ENCODE peak calls at places on chromosomes 4 and X, in four cellular contexts. D is fibroblast of lung, X is endothelial cell of umbilical vein, I is transverse colon. O is an unnamed sample.

GRCh38 chrX:119477812-119478232 is 9.6 kb downstream of the SLC25A5 start:
- DNase-seq in D (peak), X (no peak), I (peak), O (no peak)

GRCh38 chrX:13000311-13000811 is 25.5 kb downstream of the TMSB4X start:
- DNase-seq in D (no peak), X (no peak), I (no peak), O (no peak)

GRCh38 chr4:124980276-124980752 is 267.8 kb upstream of the ANKRD50 start:
- DNase-seq in D (peak), X (no peak), I (no peak), O (no peak)

GRCh38 chr4:158255727-158256324 is 45.5 kb downstream of the TMEM144 start:
- DNase-seq in D (peak), X (peak), I (no peak), O (no peak)

GRCh38 chr4:48909697-48910096 is 3.1 kb upstream of the OCIAD2 start:
- DNase-seq in D (peak), X (peak), I (peak), O (peak)

GRCh38 chr4:92299152-92299551 is 4.6 kb upstream of the GRID2 start:
- DNase-seq in D (peak), X (no peak), I (no peak), O (no peak)

GRCh38 chrX:42017971-42018370 is 94.6 kb upstream of the CASK start:
- DNase-seq in D (peak), X (no peak), I (no peak), O (no peak)

GRCh38 chr4:15025693-15026092 is 23.4 kb downstream of the CPEB2 start:
- DNase-seq in D (no peak), X (no peak), I (no peak), O (no peak)

GRCh38 chr4:18021470-18021719 is 160 bp downstream of the LCORL start:
- DNase-seq in D (peak), X (no peak), I (no peak), O (no peak)

GRCh38 chr4:5043579-5043978 is 7.7 kb upstream of the STK32B start:
- DNase-seq in D (no peak), X (no peak), I (no peak), O (no peak)

GRCh38 chr4:89397464-89397863 is 89.9 kb upstream of the GPRIN3 start:
- DNase-seq in D (peak), X (peak), I (no peak), O (no peak)

GRCh38 chr4:76758290-76758882 is 139.6 kb downstream of the SOWAHB start:
- DNase-seq in D (peak), X (peak), I (no peak), O (no peak)

GRCh38 chrX:150460781-150461180 is 97.7 kb downstream of the MAMLD1 start:
- DNase-seq in D (no peak), X (no peak), I (no peak), O (no peak)

GRCh38 chr4:101708640-101709039 is 81.9 kb upstream of the BANK1 start:
- DNase-seq in D (no peak), X (no peak), I (no peak), O (no peak)

GRCh38 chr4:27087306-27088045 is 226.8 kb downstream of the STIM2 start:
- DNase-seq in D (no peak), X (no peak), I (no peak), O (no peak)

GRCh38 chrX:84186603-84187358 is 1.2 kb downstream of the RPS6KA6 start:
- DNase-seq in D (peak), X (peak), I (peak), O (peak)

GRCh38 chr4:88244821-88245579 is 39.4 kb downstream of the PPM1K start:
- DNase-seq in D (no peak), X (no peak), I (peak), O (no peak)

GRCh38 chr4:2867758-2868491 is 24.3 kb downstream of the ADD1 start:
- DNase-seq in D (peak), X (peak), I (no peak), O (no peak)

GRCh38 chrX:39814391-39814790 is 283.4 kb downstream of the BCOR start:
- DNase-seq in D (no peak), X (peak), I (peak), O (no peak)

GRCh38 chr4:168881754-168882153 is 128.3 kb downstream of the CBR4 start:
- DNase-seq in D (no peak), X (no peak), I (no peak), O (no peak)

GRCh38 chr4:169164669-169165415 is 105.9 kb downstream of the SH3RF1 start:
- DNase-seq in D (peak), X (no peak), I (no peak), O (no peak)

GRCh38 chr4:184959309-184959708 is 59.0 kb upstream of the HELT start:
- DNase-seq in D (no peak), X (no peak), I (no peak), O (no peak)

GRCh38 chr4:85807247-85807915 is 332.4 kb downstream of the ARHGAP24 start:
- DNase-seq in D (peak), X (peak), I (no peak), O (no peak)

GRCh38 chr4:24103434-24104168 is 213.8 kb upstream of the PPARGC1A start:
- DNase-seq in D (peak), X (no peak), I (no peak), O (no peak)

GRCh38 chrX:13398073-13398823 is 78.4 kb upstream of the ATXN3L start:
- DNase-seq in D (peak), X (peak), I (peak), O (peak)

GRCh38 chr4:111698361-111698760 is 446.9 kb upstream of the FAM241A start:
- DNase-seq in D (no peak), X (no peak), I (no peak), O (no peak)

GRCh38 chr4:40617903-40618302 is 11.8 kb downstream of the RBM47 start:
- DNase-seq in D (no peak), X (no peak), I (no peak), O (no peak)

GRCh38 chrX:153703036-153703370 is 15.3 kb downstream of the SLC6A8 start:
- DNase-seq in D (peak), X (no peak), I (peak), O (peak)

GRCh38 chr4:109044446-109044845 is 258.0 kb downstream of the COL25A1 start:
- DNase-seq in D (no peak), X (no peak), I (no peak), O (no peak)

GRCh38 chr4:109043286-109043685 is 259.2 kb downstream of the COL25A1 start:
- DNase-seq in D (no peak), X (no peak), I (no peak), O (no peak)

GRCh38 chr4:109051054-109051453 is 251.4 kb downstream of the COL25A1 start:
- DNase-seq in D (no peak), X (no peak), I (no peak), O (no peak)

GRCh38 chr4:109049926-109050325 is 252.5 kb downstream of the COL25A1 start:
- DNase-seq in D (no peak), X (no peak), I (no peak), O (no peak)

GRCh38 chr4:109046549-109047171 is 255.8 kb downstream of the COL25A1 start:
- DNase-seq in D (peak), X (peak), I (no peak), O (no peak)
- H3K4me3 ChIP-seq in D (peak), X (no peak), I (no peak), O (peak)

GRCh38 chr4:153512162-153512852 is 46.1 kb downstream of the TMEM131L start:
- DNase-seq in D (no peak), X (no peak), I (no peak), O (no peak)
- H3K27ac ChIP-seq in D (no peak), X (no peak), I (no peak), O (no peak)

DNA sequence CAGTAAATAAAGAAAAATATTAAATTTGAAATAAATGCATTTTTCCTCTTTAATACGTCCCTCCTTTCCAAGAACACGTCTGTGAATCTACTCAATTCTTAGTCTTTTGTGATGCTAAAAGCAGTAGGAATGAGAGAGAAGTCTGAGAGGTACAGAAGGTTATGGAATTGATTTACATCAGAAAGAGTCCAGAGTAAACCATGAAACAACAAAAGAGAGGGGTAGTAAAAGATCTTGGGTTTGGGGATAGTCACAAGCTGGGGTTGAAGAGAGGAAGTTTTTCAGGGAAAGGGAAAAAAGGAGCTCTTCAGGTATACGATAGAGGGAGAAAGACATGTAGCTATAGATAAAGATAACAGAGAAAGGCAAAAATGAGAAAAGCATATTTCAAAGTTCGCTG is 215.4 kb downstream of the RAB28 start:
- DNase-seq in D (no peak), X (no peak), I (no peak), O (no peak)
- H3K4me3 ChIP-seq in D (no peak), X (no peak), I (no peak), O (no peak)

GRCh38 chr4:151719045-151719743 is 41.6 kb downstream of the GATB start:
- DNase-seq in D (no peak), X (no peak), I (no peak), O (no peak)
- H3K27ac ChIP-seq in D (no peak), X (no peak), I (no peak), O (no peak)

GRCh38 chr4:38313999-38314561 is 349.9 kb upstream of the KLF3 start:
- DNase-seq in D (peak), X (no peak), I (peak), O (no peak)

GRCh38 chr4:38313175-38313574 is 350.8 kb upstream of the KLF3 start:
- DNase-seq in D (no peak), X (no peak), I (peak), O (no peak)

GRCh38 chr4:38316045-38316444 is 348.0 kb upstream of the KLF3 start:
- DNase-seq in D (no peak), X (no peak), I (no peak), O (no peak)

GRCh38 chr4:38315296-38315695 is 348.7 kb upstream of the KLF3 start:
- DNase-seq in D (peak), X (no peak), I (no peak), O (no peak)

GRCh38 chr4:38314663-38315062 is 349.3 kb upstream of the KLF3 start:
- DNase-seq in D (no peak), X (no peak), I (peak), O (peak)
- H3K4me3 ChIP-seq in D (no peak), X (no peak), I (no peak), O (no peak)

DNA sequence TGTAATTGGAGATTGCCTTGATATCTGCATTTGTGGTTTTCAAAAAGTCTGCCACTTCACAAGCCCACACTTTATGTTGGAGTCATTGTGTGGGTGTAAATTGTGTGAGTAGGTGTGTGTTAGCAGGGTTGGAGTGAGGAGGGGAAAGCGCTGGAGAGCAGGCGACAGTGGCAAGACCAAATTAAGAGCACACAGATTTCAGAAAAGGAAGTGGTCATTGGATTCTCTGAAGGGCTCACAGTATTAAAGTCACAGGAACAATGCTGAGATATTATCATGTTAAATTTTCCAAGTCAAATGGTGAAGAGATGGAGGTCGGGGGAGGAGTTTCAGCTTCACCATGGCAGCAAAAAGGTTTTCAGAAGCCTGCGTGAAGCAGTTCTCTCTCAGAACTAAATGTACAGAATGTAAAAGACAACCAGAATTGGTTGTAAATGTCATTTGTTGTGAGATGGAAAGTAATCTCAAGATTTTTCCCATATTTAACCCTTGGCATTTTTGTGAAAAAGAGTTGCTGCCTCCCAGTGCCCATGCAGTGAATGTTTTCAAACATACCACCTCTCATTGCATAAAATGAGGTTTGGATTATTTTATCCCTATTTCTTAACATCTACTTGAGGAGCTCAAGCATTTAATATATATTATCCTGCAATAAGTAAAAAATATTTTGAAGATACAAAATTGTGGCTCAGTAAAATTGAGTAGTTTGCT is 265.9 kb downstream of the ZNF674 start:
- DNase-seq in D (peak), X (no peak), I (no peak), O (no peak)
- H3K27ac ChIP-seq in D (peak), X (peak), I (no peak), O (no peak)